ENCODE peak calls at places on chromosomes 13 and 19, in six cellular contexts. M is stimulated activated naive B cell treated with anti-CD40 and anti-IgM and Interleukin-4, amounts not matched to agents 10 μg/mL and 1 μg/mL and 100 μg/mL, for 72 hours; O is stromal cell of bone marrow; L is HS-5; C is NB4; P is hippocampal formation. F is an unnamed sample.

GRCh38 chr19:10861118-10861651 is 10.2 kb upstream of the CARM1 start:
- DNase-seq in M (no peak), O (no peak), L (no peak), C (peak), P (no peak), F (no peak)

GRCh38 chr13:107827840-107828549 is 387.3 kb downstream of the LIG4 start:
- DNase-seq in M (no peak), O (no peak), L (no peak), C (no peak), P (no peak), F (no peak)

GRCh38 chr13:113623491-113624234 is 34.3 kb downstream of the ATP4B start:
- DNase-seq in M (no peak), O (no peak), L (no peak), C (no peak), P (no peak), F (peak)

GRCh38 chr19:49718511-49718910 is 27.6 kb downstream of the CPT1C start:
- DNase-seq in M (no peak), O (no peak), L (no peak), C (no peak), P (no peak), F (no peak)

GRCh38 chr13:19962894-19963293 is 4.4 kb downstream of the ZMYM2 start:
- DNase-seq in M (no peak), O (no peak), L (no peak), C (no peak), P (no peak), F (no peak)

GRCh38 chr13:112447306-112447705 is 71.2 kb downstream of the SPACA7 start:
- DNase-seq in M (no peak), O (no peak), L (no peak), C (no peak), P (no peak), F (no peak)

GRCh38 chr19:58474997-58475713 is 997 bp upstream of the ZNF446 start:
- DNase-seq in M (no peak), O (no peak), L (no peak), C (no peak), P (no peak), F (no peak)

GRCh38 chr19:45137179-45137761 is 23.5 kb downstream of the NKPD1 start:
- DNase-seq in M (peak), O (no peak), L (no peak), C (no peak), P (no peak), F (no peak)

GRCh38 chr19:10718205-10719196 is 622 bp downstream of the DNM2 start:
- DNase-seq in M (peak), O (no peak), L (no peak), C (peak), P (no peak), F (no peak)

GRCh38 chr19:7792286-7792685 is 29.2 kb downstream of the CLEC4M start:
- DNase-seq in M (no peak), O (no peak), L (no peak), C (no peak), P (no peak), F (no peak)

GRCh38 chr13:99398071-99398470 is 90.9 kb upstream of the GPR183 start:
- DNase-seq in M (no peak), O (no peak), L (no peak), C (no peak), P (no peak), F (no peak)

GRCh38 chr13:108360139-108360538 is 90.6 kb downstream of the TNFSF13B start:
- DNase-seq in M (no peak), O (no peak), L (no peak), C (peak), P (no peak), F (no peak)

GRCh38 chr19:54573330-54573872 is at the start of gene LILRA2:
- DNase-seq in M (peak), O (no peak), L (no peak), C (peak), P (no peak), F (no peak)

GRCh38 chr13:45356966-45357689 is 16.1 kb upstream of the TPT1 start:
- DNase-seq in M (no peak), O (no peak), L (no peak), C (peak), P (no peak), F (no peak)

GRCh38 chr19:5572556-5573286 is 5.0 kb upstream of the TINCR start:
- DNase-seq in M (no peak), O (no peak), L (no peak), C (no peak), P (no peak), F (no peak)

GRCh38 chr13:94674609-94675348 is 37.6 kb downstream of the SOX21 start:
- DNase-seq in M (peak), O (peak), L (no peak), C (peak), P (peak), F (no peak)

GRCh38 chr19:15449620-15450527 is at the start of gene WIZ:
- DNase-seq in M (peak), O (peak), L (no peak), C (peak), P (peak), F (peak)

GRCh38 chr19:57648336-57649003 is 15.5 kb downstream of the ZNF211 start:
- DNase-seq in M (no peak), O (no peak), L (no peak), C (no peak), P (no peak), F (no peak)

GRCh38 chr19:10567696-10568443 is 909 bp downstream of the CDKN2D start:
- DNase-seq in M (no peak), O (no peak), L (no peak), C (peak), P (no peak), F (no peak)

GRCh38 chr19:44960906-44961734 is 5.9 kb downstream of the CLPTM1 start:
- DNase-seq in M (peak), O (no peak), L (no peak), C (no peak), P (no peak), F (no peak)

GRCh38 chr13:39597828-39598227 is 5.2 kb downstream of the LHFPL6 start:
- DNase-seq in M (no peak), O (no peak), L (no peak), C (no peak), P (no peak), F (no peak)

GRCh38 chr19:17125052-17125727 is 49.6 kb downstream of the MYO9B start:
- DNase-seq in M (peak), O (no peak), L (no peak), C (no peak), P (no peak), F (no peak)

GRCh38 chr13:114077121-114077937 is 55.1 kb downstream of the RASA3 start:
- DNase-seq in M (no peak), O (no peak), L (no peak), C (no peak), P (no peak), F (peak)

GRCh38 chr13:30520571-30520970 is 54.8 kb upstream of the HMGB1 start:
- DNase-seq in M (no peak), O (peak), L (peak), C (no peak), P (no peak), F (no peak)

GRCh38 chr19:3492131-3492839 is 8.2 kb downstream of the DOHH start:
- DNase-seq in M (no peak), O (no peak), L (no peak), C (no peak), P (no peak), F (no peak)

GRCh38 chr19:41218615-41219507 is at the start of gene AXL:
- DNase-seq in M (no peak), O (peak), L (peak), C (no peak), P (peak), F (peak)

GRCh38 chr13:99269627-99270252 is 11.6 kb upstream of the GPR18 start:
- DNase-seq in M (peak), O (peak), L (no peak), C (peak), P (no peak), F (no peak)

GRCh38 chr19:6267552-6268381 is 12.0 kb downstream of the MLLT1 start:
- DNase-seq in M (no peak), O (no peak), L (no peak), C (no peak), P (no peak), F (no peak)

GRCh38 chr13:42102961-42103688 is 54.7 kb downstream of the DGKH start:
- DNase-seq in M (no peak), O (no peak), L (no peak), C (no peak), P (no peak), F (no peak)

F was measured in RWPE2.